ENCODE peak calls at places on chromosomes 6 and 20, in five cellular contexts. I is mammary epithelial cell, G is HS-5, M is GM23248, P is iPS-NIHi11. D is an unnamed sample.

GRCh38 chr6:4638641-4639040 is 137.6 kb upstream of the CDYL start:
- DNase-seq in I (no peak), G (no peak), M (no peak), P (no peak), D (no peak)

GRCh38 chr6:166195861-166196238 is 28.2 kb upstream of the TBXT start:
- DNase-seq in I (no peak), G (no peak), M (no peak), P (no peak), D (no peak)

GRCh38 chr6:132712366-132712765 is 1.5 kb downstream of the VNN1 start:
- DNase-seq in I (peak; percentile 45), G (peak; percentile 56), M (peak; percentile 74), P (no peak), D (no peak)

GRCh38 chr6:168052291-168052891 is 26.6 kb downstream of the FRMD1 start:
- DNase-seq in I (no peak), G (no peak), M (no peak), P (peak; percentile 55), D (no peak)

GRCh38 chr6:41406821-41407787 is 71.7 kb downstream of the NCR2 start:
- DNase-seq in I (no peak), G (no peak), M (no peak), P (peak; percentile 61), D (no peak)

GRCh38 chr6:105458061-105458460 is 55.2 kb upstream of the PREP start:
- DNase-seq in I (no peak), G (no peak), M (no peak), P (no peak), D (no peak)

GRCh38 chr20:34269996-34270627 is 28.9 kb downstream of the ASIP start:
- DNase-seq in I (no peak), G (no peak), M (peak; percentile 40), P (no peak), D (peak; percentile 34)

GRCh38 chr20:51345601-51346101 is 196.9 kb downstream of the NFATC2 start:
- DNase-seq in I (peak; percentile 83), G (peak; percentile 99), M (peak; percentile 94), P (no peak), D (peak; percentile 78)

GRCh38 chr20:49395183-49395582 is 87.3 kb downstream of the KCNB1 start:
- DNase-seq in I (no peak), G (no peak), M (peak; percentile 45), P (no peak), D (no peak)

GRCh38 chr20:63215101-63216040 is 560 bp downstream of the YTHDF1 start:
- DNase-seq in I (peak; percentile 45), G (no peak), M (peak; percentile 80), P (peak; percentile 77), D (peak; percentile 77)

GRCh38 chr6:42043787-42044475 is 6.4 kb upstream of the TAF8 start:
- DNase-seq in I (peak; percentile 76), G (peak; percentile 39), M (peak; percentile 85), P (peak; percentile 86), D (peak; percentile 95)

GRCh38 chr20:1301031-1301529 is 27.9 kb downstream of the SDCBP2 start:
- DNase-seq in I (peak; percentile 58), G (peak; percentile 50), M (peak; percentile 68), P (peak; percentile 69), D (peak; percentile 29)

GRCh38 chr20:35510946-35511735 is 18.3 kb downstream of the C20orf173 start:
- DNase-seq in I (no peak), G (no peak), M (no peak), P (no peak), D (no peak)

GRCh38 chr6:160992323-160993314 is 1.1 kb downstream of the MAP3K4 start:
- DNase-seq in I (peak; percentile 65), G (no peak), M (peak; percentile 84), P (peak; percentile 56), D (peak; percentile 86)

GRCh38 chr20:45968801-45969711 is 2.9 kb downstream of the ZNF335 start:
- DNase-seq in I (no peak), G (no peak), M (peak; percentile 87), P (no peak), D (no peak)

GRCh38 chr6:81808834-81809598 is 56.5 kb upstream of the TENT5A start:
- DNase-seq in I (no peak), G (no peak), M (no peak), P (no peak), D (no peak)

GRCh38 chr6:124462746-124463145 is 499.5 kb upstream of the RNF217 start:
- DNase-seq in I (no peak), G (no peak), M (no peak), P (no peak), D (no peak)

GRCh38 chr6:159941286-159942113 is 27.4 kb upstream of the IGF2R start:
- DNase-seq in I (peak; percentile 51), G (no peak), M (peak; percentile 54), P (peak; percentile 13), D (peak; percentile 76)

GRCh38 chr6:111689419-111689818 is 83.7 kb upstream of the TRAF3IP2 start:
- DNase-seq in I (no peak), G (no peak), M (no peak), P (no peak), D (no peak)

GRCh38 chr6:80639243-80639642 is 532.8 kb downstream of the BCKDHB start:
- DNase-seq in I (no peak), G (no peak), M (no peak), P (no peak), D (no peak)

D was measured in adipocyte.